ENCODE peak calls at places on chromosome 17, in eight cellular contexts. K is kidney tubule cell; H is stimulated activated CD4-positive, alpha-beta T cell treated with anti-CD3 and anti-CD28 coated beads, Interleukin-1b, Interleukin-23, amount 100 ng/mL, for 48 hours; F is left lobe of liver; O is NCI-H446 treated with DMSO at 0.1 percent for 48 hours; U is SK-N-DZ; Y is iris pigment epithelial cell; T is NCI-H345. L is an unnamed sample.

GRCh38 chr17:29584452-29585079 is 4.9 kb downstream of the GIT1 start:
- DNase-seq in K (no peak), H (no peak), F (no peak), O (no peak), U (no peak), Y (no peak), T (no peak), L (no peak)

GRCh38 chr17:48487221-48487620 is 43.6 kb downstream of the HOXB1 start:
- DNase-seq in K (peak), H (no peak), F (no peak), O (no peak), U (no peak), Y (peak), T (no peak), L (no peak)

GRCh38 chr17:77580531-77580930 is 378.0 kb upstream of the TNRC6C start:
- DNase-seq in K (no peak), H (no peak), F (no peak), O (no peak), U (no peak), Y (no peak), T (no peak), L (no peak)

GRCh38 chr17:13038931-13039665 is 21.3 kb upstream of the ELAC2 start:
- DNase-seq in K (no peak), H (no peak), F (no peak), O (no peak), U (no peak), Y (no peak), T (no peak), L (no peak)

GRCh38 chr17:28533091-28533670 is 19.2 kb downstream of the UNC119 start:
- DNase-seq in K (peak), H (no peak), F (no peak), O (no peak), U (no peak), Y (no peak), T (no peak), L (no peak)

GRCh38 chr17:77865109-77865611 is 93.3 kb upstream of the TNRC6C start:
- DNase-seq in K (no peak), H (no peak), F (no peak), O (no peak), U (peak), Y (no peak), T (no peak), L (peak)

GRCh38 chr17:39553326-39553945 is 54.3 kb downstream of the NEUROD2 start:
- DNase-seq in K (peak), H (no peak), F (no peak), O (no peak), U (no peak), Y (peak), T (no peak), L (no peak)

GRCh38 chr17:74870512-74870911 is 2.3 kb downstream of the FDXR start:
- DNase-seq in K (peak), H (no peak), F (no peak), O (peak), U (no peak), Y (peak), T (no peak), L (no peak)

GRCh38 chr17:38898812-38899348 is 26.5 kb upstream of the LASP1NB start:
- DNase-seq in K (peak), H (peak), F (no peak), O (no peak), U (no peak), Y (peak), T (no peak), L (no peak)

GRCh38 chr17:28334176-28334575 is 1.1 kb downstream of the IFT20 start:
- DNase-seq in K (no peak), H (no peak), F (no peak), O (no peak), U (no peak), Y (peak), T (no peak), L (no peak)

GRCh38 chr17:7045492-7046126 is 1.7 kb upstream of the SLC16A11 start:
- DNase-seq in K (peak), H (no peak), F (no peak), O (peak), U (peak), Y (peak), T (peak), L (peak)

GRCh38 chr17:72901098-72901497 is 191.4 kb downstream of the SLC39A11 start:
- DNase-seq in K (no peak), H (no peak), F (no peak), O (no peak), U (no peak), Y (no peak), T (no peak), L (no peak)

GRCh38 chr17:75759457-75759856 is 5.5 kb downstream of the GALK1 start:
- DNase-seq in K (no peak), H (no peak), F (no peak), O (no peak), U (no peak), Y (no peak), T (no peak), L (no peak)

GRCh38 chr17:75131278-75132017 is at the start of gene NT5C:
- DNase-seq in K (peak), H (peak), F (peak), O (peak), U (peak), Y (peak), T (peak), L (peak)

GRCh38 chr17:67629963-67630320 is 87.8 kb upstream of the NOL11 start:
- DNase-seq in K (peak), H (no peak), F (no peak), O (peak), U (peak), Y (peak), T (no peak), L (peak)

GRCh38 chr17:64230551-64231408 is 32.3 kb downstream of the TEX2 start:
- DNase-seq in K (peak), H (no peak), F (no peak), O (no peak), U (no peak), Y (peak), T (no peak), L (no peak)

GRCh38 chr17:45979137-45979536 is 19.9 kb upstream of the STH start:
- DNase-seq in K (no peak), H (no peak), F (no peak), O (no peak), U (no peak), Y (no peak), T (no peak), L (no peak)

GRCh38 chr17:49460401-49460800 is 34.7 kb upstream of the NGFR start:
- DNase-seq in K (no peak), H (no peak), F (no peak), O (no peak), U (no peak), Y (no peak), T (no peak), L (no peak)

GRCh38 chr17:79942591-79943353 is 92.9 kb downstream of the TBC1D16 start:
- DNase-seq in K (peak), H (peak), F (peak), O (no peak), U (no peak), Y (peak), T (no peak), L (no peak)

GRCh38 chr17:9071921-9072503 is 50.7 kb downstream of the NTN1 start:
- DNase-seq in K (no peak), H (no peak), F (no peak), O (no peak), U (no peak), Y (no peak), T (no peak), L (no peak)

GRCh38 chr17:19317359-19318095 is 45.0 kb downstream of the B9D1 start:
- DNase-seq in K (peak), H (no peak), F (peak), O (no peak), U (peak), Y (peak), T (no peak), L (peak)

GRCh38 chr17:47980516-47980915 is 9.6 kb downstream of the CDK5RAP3 start:
- DNase-seq in K (no peak), H (no peak), F (no peak), O (peak), U (no peak), Y (no peak), T (no peak), L (no peak)

L was measured in NCI-H526 treated with DMSO at 0.1 percent for 48 hours.